ENCODE peak calls at places on chromosomes 2 and 18, in seven cellular contexts. One of them, this sample, is unnamed.
A peak's percentile ranks its signal among the peaks of the same experiment; 100 is the strongest.

GRCh38 chr2:238929242-238930081 is 81.6 kb downstream of the TWIST2 start:
- DNase-seq in GM10248: no peak
- DNase-seq in left ventricle myocardium superior: peak; percentile 68
- DNase-seq in aorta: peak; percentile 81
- DNase-seq in heart left ventricle: peak; percentile 52
- DNase-seq in erythroblast: no peak
- DNase-seq in effector CD8-positive, alpha-beta T cell: no peak
- DNase-seq in this sample: peak; percentile 24

GRCh38 chr2:240501531-240501991 is 56.2 kb downstream of the ANKMY1 start:
- DNase-seq in GM10248: no peak
- DNase-seq in left ventricle myocardium superior: peak; percentile 19
- DNase-seq in aorta: peak; percentile 51
- DNase-seq in heart left ventricle: no peak
- DNase-seq in erythroblast: no peak
- DNase-seq in effector CD8-positive, alpha-beta T cell: no peak
- DNase-seq in this sample: no peak

GRCh38 chr2:190528521-190529001 is 6.0 kb downstream of the NEMP2 start:
- DNase-seq in GM10248: no peak
- DNase-seq in left ventricle myocardium superior: no peak
- DNase-seq in aorta: no peak
- DNase-seq in heart left ventricle: no peak
- DNase-seq in erythroblast: no peak
- DNase-seq in effector CD8-positive, alpha-beta T cell: no peak
- DNase-seq in this sample: no peak

GRCh38 chr2:28047698-28048097 is 157.2 kb downstream of the BABAM2 start:
- DNase-seq in GM10248: no peak
- DNase-seq in left ventricle myocardium superior: no peak
- DNase-seq in aorta: no peak
- DNase-seq in heart left ventricle: no peak
- DNase-seq in erythroblast: no peak
- DNase-seq in effector CD8-positive, alpha-beta T cell: no peak
- DNase-seq in this sample: no peak

GRCh38 chr18:76578571-76579300 is 83.7 kb upstream of the ZNF516 start:
- DNase-seq in GM10248: no peak
- DNase-seq in left ventricle myocardium superior: no peak
- DNase-seq in aorta: no peak
- DNase-seq in heart left ventricle: no peak
- DNase-seq in erythroblast: no peak
- DNase-seq in effector CD8-positive, alpha-beta T cell: no peak
- DNase-seq in this sample: no peak

GRCh38 chr2:9760911-9761228 is 82.4 kb upstream of the TAF1B start:
- DNase-seq in GM10248: no peak
- DNase-seq in left ventricle myocardium superior: no peak
- DNase-seq in aorta: no peak
- DNase-seq in heart left ventricle: no peak
- DNase-seq in erythroblast: peak; percentile 21
- DNase-seq in effector CD8-positive, alpha-beta T cell: no peak
- DNase-seq in this sample: no peak

GRCh38 chr2:168801961-168802824 is at the start of gene NOSTRIN:
- DNase-seq in GM10248: no peak
- DNase-seq in left ventricle myocardium superior: no peak
- DNase-seq in aorta: no peak
- DNase-seq in heart left ventricle: peak; percentile 64
- DNase-seq in erythroblast: peak; percentile 25
- DNase-seq in effector CD8-positive, alpha-beta T cell: no peak
- DNase-seq in this sample: no peak

GRCh38 chr2:157190151-157190550 is 67.4 kb upstream of the GALNT5 start:
- DNase-seq in GM10248: no peak
- DNase-seq in left ventricle myocardium superior: no peak
- DNase-seq in aorta: no peak
- DNase-seq in heart left ventricle: no peak
- DNase-seq in erythroblast: no peak
- DNase-seq in effector CD8-positive, alpha-beta T cell: no peak
- DNase-seq in this sample: no peak

GRCh38 chr18:11040823-11041712 is 108.3 kb downstream of the PIEZO2 start:
- DNase-seq in GM10248: peak; percentile 50
- DNase-seq in left ventricle myocardium superior: no peak
- DNase-seq in aorta: no peak
- DNase-seq in heart left ventricle: no peak
- DNase-seq in erythroblast: peak; percentile 45
- DNase-seq in effector CD8-positive, alpha-beta T cell: no peak
- DNase-seq in this sample: no peak

GRCh38 chr2:54750040-54750439 is 26.6 kb downstream of the EML6 start:
- DNase-seq in GM10248: no peak
- DNase-seq in left ventricle myocardium superior: no peak
- DNase-seq in aorta: no peak
- DNase-seq in heart left ventricle: no peak
- DNase-seq in erythroblast: no peak
- DNase-seq in effector CD8-positive, alpha-beta T cell: no peak
- DNase-seq in this sample: no peak

GRCh38 chr18:59379772-59380530 is 20.9 kb upstream of the LMAN1 start:
- DNase-seq in GM10248: no peak
- DNase-seq in left ventricle myocardium superior: no peak
- DNase-seq in aorta: no peak
- DNase-seq in heart left ventricle: no peak
- DNase-seq in erythroblast: no peak
- DNase-seq in effector CD8-positive, alpha-beta T cell: no peak
- DNase-seq in this sample: no peak

GRCh38 chr18:53191634-53192033 is 851.6 kb downstream of the DCC start:
- DNase-seq in GM10248: no peak
- DNase-seq in left ventricle myocardium superior: no peak
- DNase-seq in aorta: no peak
- DNase-seq in heart left ventricle: no peak
- DNase-seq in erythroblast: peak; percentile 6
- DNase-seq in effector CD8-positive, alpha-beta T cell: no peak
- DNase-seq in this sample: no peak

GRCh38 chr18:7877609-7878008 is 310.5 kb downstream of the PTPRM start:
- DNase-seq in GM10248: no peak
- DNase-seq in left ventricle myocardium superior: no peak
- DNase-seq in aorta: no peak
- DNase-seq in heart left ventricle: no peak
- DNase-seq in erythroblast: no peak
- DNase-seq in effector CD8-positive, alpha-beta T cell: no peak
- DNase-seq in this sample: no peak

GRCh38 chr2:122451040-122451439 is 695.6 kb downstream of the TSN start:
- DNase-seq in GM10248: peak; percentile 8
- DNase-seq in left ventricle myocardium superior: no peak
- DNase-seq in aorta: no peak
- DNase-seq in heart left ventricle: no peak
- DNase-seq in erythroblast: peak; percentile 16
- DNase-seq in effector CD8-positive, alpha-beta T cell: no peak
- DNase-seq in this sample: no peak

GRCh38 chr2:181674466-181674865 is 5.9 kb downstream of the NEUROD1 start:
- DNase-seq in GM10248: no peak
- DNase-seq in left ventricle myocardium superior: no peak
- DNase-seq in aorta: no peak
- DNase-seq in heart left ventricle: no peak
- DNase-seq in erythroblast: no peak
- DNase-seq in effector CD8-positive, alpha-beta T cell: no peak
- DNase-seq in this sample: no peak

GRCh38 chr2:174522553-174522952 is 35.7 kb upstream of the GPR155 start:
- DNase-seq in GM10248: no peak
- DNase-seq in left ventricle myocardium superior: no peak
- DNase-seq in aorta: no peak
- DNase-seq in heart left ventricle: no peak
- DNase-seq in erythroblast: no peak
- DNase-seq in effector CD8-positive, alpha-beta T cell: no peak
- DNase-seq in this sample: no peak

GRCh38 chr2:18479901-18480369 is 80.5 kb downstream of the RDH14 start:
- DNase-seq in GM10248: no peak
- DNase-seq in left ventricle myocardium superior: peak; percentile 51
- DNase-seq in aorta: no peak
- DNase-seq in heart left ventricle: peak; percentile 27
- DNase-seq in erythroblast: no peak
- DNase-seq in effector CD8-positive, alpha-beta T cell: no peak
- DNase-seq in this sample: no peak

GRCh38 chr2:2664989-2665833 is 334.1 kb upstream of the MYT1L start:
- DNase-seq in GM10248: no peak
- DNase-seq in left ventricle myocardium superior: no peak
- DNase-seq in aorta: no peak
- DNase-seq in heart left ventricle: no peak
- DNase-seq in erythroblast: no peak
- DNase-seq in effector CD8-positive, alpha-beta T cell: no peak
- DNase-seq in this sample: no peak

GRCh38 chr2:43778233-43778632 is 4.4 kb downstream of the DYNC2LI1 start:
- DNase-seq in GM10248: no peak
- DNase-seq in left ventricle myocardium superior: no peak
- DNase-seq in aorta: no peak
- DNase-seq in heart left ventricle: no peak
- DNase-seq in erythroblast: no peak
- DNase-seq in effector CD8-positive, alpha-beta T cell: no peak
- DNase-seq in this sample: no peak

This sample was measured in left lung.